ENCODE peak calls at places on chromosomes 16 and 17, in four cellular contexts. D is PC-9, A is GM23338, M is IMR-90. I is an unnamed sample. For H3K4me1, the result is how much of the 10 kb centered on the place peaks cover.

GRCh38 chr16:29820271-29820701 is at the start of gene MVP:
- DNase-seq in D (no peak), M (peak), A (no peak), I (peak)

GRCh38 chr16:2752850-2753522 is 548 bp downstream of the SRRM2 start:
- DNase-seq in A (peak), D (peak), M (peak), I (peak)

GRCh38 chr17:28563475-28563874 is 7.8 kb downstream of the PIGS start:
- DNase-seq in D (peak), M (peak), A (no peak), I (no peak)

GRCh38 chr17:2723997-2724782 is 12.6 kb upstream of the CLUH start:
- DNase-seq in A (peak), M (no peak), D (no peak), I (no peak)

GRCh38 chr17:17978481-17979424 is 6.1 kb downstream of the DRC3 start:
- DNase-seq in M (no peak), D (no peak), A (no peak), I (no peak)

GRCh38 chr16:17853958-17854357 is 383.2 kb upstream of the XYLT1 start:
- DNase-seq in M (no peak), D (no peak), A (no peak), I (no peak)

GRCh38 chr16:89142474-89143197 is 28.9 kb upstream of the CDH15 start:
- DNase-seq in M (no peak), A (no peak), D (no peak), I (no peak)

GRCh38 chr16:20300312-20301097 is 26.8 kb downstream of the GP2 start:
- DNase-seq in A (peak), M (peak), D (no peak), I (peak)

GRCh38 chr17:73232587-73233373 is 28.9 kb downstream of the CPSF4L start:
- DNase-seq in M (peak), A (peak), D (no peak), I (peak)

GRCh38 chr17:19979917-19980770 is 2.5 kb upstream of the AKAP10 start:
- DNase-seq in A (peak), D (no peak), M (no peak), I (no peak)

DNA sequence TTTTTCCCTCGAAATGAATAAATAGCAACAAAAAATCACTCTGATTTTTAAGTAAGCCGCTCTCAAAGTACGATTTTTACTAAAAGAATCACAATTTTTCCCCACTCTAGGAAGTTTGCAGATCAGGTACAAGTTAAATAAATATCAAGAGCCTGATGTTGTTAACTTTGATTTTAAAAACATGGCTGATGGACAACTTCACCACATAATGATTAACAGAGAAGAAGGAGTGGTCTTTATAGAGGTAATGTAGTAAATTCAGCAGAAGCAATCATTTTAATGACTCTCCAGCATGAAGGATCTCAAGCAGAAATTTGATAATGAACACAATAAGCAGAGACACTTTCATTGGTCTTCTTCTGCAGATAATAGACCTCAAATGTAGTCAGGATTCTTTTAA is 262.4 kb downstream of the CNTNAP4 start:
- DNase-seq in A (no peak), D (no peak), M (no peak), I (no peak)
- H2AFZ ChIP-seq in A (no peak), D (no peak), M (no peak), I (no peak)

GRCh38 chr17:57918017-57918895 is 37.0 kb downstream of the CUEDC1 start:
- DNase-seq in D (peak), M (peak), A (no peak), I (no peak)

GRCh38 chr17:57914274-57915147 is 40.7 kb downstream of the CUEDC1 start:
- DNase-seq in A (no peak), M (no peak), D (no peak), I (no peak)

GRCh38 chr17:57915980-57916757 is 39.0 kb downstream of the CUEDC1 start:
- DNase-seq in D (no peak), M (peak), A (peak), I (no peak)

GRCh38 chr17:57915532-57915931 is 39.7 kb downstream of the CUEDC1 start:
- DNase-seq in D (no peak), M (peak), A (no peak), I (no peak)

DNA sequence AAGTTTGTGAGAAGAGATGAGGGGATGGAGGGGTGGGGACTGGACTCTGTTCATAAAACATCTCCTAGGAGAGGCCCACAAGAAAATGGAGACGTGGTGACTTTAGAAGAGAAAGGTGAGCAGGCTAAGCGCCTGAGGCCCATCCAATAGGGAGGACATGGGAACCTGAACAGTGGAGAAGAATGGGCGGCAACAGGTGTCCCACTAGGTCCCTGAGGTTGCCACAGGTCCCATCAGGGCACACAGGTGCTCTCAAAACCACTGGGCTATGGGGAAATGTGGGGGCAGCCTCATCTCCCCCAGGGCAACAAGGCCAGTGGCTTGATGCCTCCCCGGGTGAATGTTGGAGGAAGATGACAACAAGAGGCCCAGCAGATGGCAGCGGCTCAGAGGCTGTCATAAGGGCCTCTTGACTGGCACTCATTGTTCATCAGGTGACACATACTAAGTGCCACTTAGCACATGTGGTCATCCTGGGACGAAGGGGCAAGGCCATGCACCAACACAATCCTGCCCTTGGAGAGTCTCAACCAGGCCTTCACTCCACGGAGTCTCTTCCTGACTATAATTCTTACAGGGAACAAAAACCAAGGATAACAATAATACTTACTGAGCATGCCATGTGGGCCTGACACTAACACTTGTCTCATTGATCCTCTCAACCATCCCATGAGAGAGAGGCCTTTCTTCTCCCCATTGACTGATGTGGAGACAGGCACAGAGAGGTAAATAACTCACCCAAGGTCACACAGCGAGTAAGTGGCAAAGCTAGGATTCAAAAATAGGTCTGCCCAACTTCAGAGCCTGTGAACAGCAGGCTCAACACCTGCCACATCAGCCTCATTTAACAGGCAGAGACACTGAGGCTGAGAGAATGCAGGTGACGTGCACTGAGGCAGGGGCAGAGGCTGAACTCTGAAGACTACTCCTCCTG is 38.0 kb downstream of the CUEDC1 start:
- DNase-seq in D (no peak), M (no peak), A (no peak), I (no peak)
- H3K4me1 ChIP-seq in D (half or more), M (under half), A (under half), I (under half)

GRCh38 chr17:39652635-39653315 is 12.4 kb upstream of the TCAP start:
- DNase-seq in M (no peak), A (peak), D (no peak), I (no peak)

GRCh38 chr17:39651908-39652634 is 13.1 kb upstream of the TCAP start:
- DNase-seq in M (no peak), A (no peak), D (no peak), I (no peak)

GRCh38 chr17:39653316-39653661 is 11.9 kb upstream of the TCAP start:
- DNase-seq in D (no peak), M (no peak), A (no peak), I (no peak)

GRCh38 chr17:39655105-39655504 is 10.0 kb upstream of the TCAP start:
- DNase-seq in M (no peak), A (no peak), D (no peak), I (no peak)

DNA sequence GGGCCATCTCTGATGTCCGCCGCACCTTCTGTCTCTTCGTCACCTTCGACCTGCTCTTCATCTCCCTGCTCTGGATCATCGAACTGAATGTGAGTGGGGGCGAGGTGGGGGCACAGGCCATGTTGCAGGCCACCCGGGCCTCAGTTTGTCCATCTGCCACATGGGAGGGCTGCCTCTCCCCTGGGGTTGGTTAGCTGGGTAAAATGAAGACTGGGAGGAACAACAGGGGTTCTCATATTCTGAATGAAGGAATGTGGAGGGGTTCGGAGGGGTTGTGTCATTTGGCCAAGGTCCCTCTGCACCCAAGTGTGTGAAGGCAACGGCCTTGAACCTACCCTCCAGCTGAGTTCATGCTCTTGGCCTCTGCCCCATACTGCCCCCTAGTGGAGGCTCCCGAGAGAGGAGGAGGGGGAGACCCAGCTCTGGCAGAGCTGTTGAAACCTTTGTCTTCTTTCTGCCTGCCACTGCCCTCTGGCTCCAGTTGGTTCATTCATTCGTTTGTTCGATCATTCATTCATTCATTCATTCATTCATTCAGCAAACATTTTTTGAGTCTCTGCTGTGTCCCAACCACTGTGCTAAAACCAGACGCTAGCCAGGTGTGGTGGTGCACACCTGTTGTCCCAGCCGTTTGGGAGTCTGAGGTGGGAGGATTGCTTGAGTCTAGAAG is 11.4 kb upstream of the TCAP start:
- DNase-seq in A (peak), M (no peak), D (no peak), I (peak)
- H2AFZ ChIP-seq in A (no peak), M (no peak), D (no peak), I (no peak)

GRCh38 chr17:14304876-14305636 is 4.2 kb downstream of the HS3ST3B1 start:
- DNase-seq in A (peak), D (no peak), M (no peak), I (no peak)

GRCh38 chr17:14305785-14306496 is 5.1 kb downstream of the HS3ST3B1 start:
- DNase-seq in M (no peak), D (no peak), A (no peak), I (no peak)

GRCh38 chr17:14307560-14308024 is 6.7 kb downstream of the HS3ST3B1 start:
- DNase-seq in M (peak), D (no peak), A (no peak), I (no peak)

GRCh38 chr17:14308636-14308964 is 7.7 kb downstream of the HS3ST3B1 start:
- DNase-seq in D (no peak), A (no peak), M (no peak), I (no peak)

DNA sequence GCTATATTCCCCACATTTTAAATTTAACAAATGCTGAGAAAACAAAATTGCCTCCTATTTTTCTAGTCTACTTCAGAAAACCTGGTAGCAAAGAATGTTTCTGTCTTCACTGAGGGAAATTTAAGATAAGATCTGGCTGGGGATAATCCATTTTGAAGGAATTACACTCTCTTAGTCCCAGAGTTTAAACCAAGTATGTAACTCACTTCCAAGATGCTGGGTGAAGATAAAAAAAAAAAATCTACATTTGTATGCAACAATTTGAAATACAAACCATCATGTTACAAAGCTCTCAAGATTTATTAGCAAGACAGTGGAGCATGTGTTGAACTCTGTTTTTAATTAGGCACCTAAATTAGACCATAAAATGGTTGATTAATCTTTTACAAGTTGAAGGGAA is 5.7 kb downstream of the HS3ST3B1 start:
- DNase-seq in M (no peak), A (no peak), D (no peak), I (no peak)
- H3K4me1 ChIP-seq in M (under half), A (half or more), D (under half), I (under half)

DNA sequence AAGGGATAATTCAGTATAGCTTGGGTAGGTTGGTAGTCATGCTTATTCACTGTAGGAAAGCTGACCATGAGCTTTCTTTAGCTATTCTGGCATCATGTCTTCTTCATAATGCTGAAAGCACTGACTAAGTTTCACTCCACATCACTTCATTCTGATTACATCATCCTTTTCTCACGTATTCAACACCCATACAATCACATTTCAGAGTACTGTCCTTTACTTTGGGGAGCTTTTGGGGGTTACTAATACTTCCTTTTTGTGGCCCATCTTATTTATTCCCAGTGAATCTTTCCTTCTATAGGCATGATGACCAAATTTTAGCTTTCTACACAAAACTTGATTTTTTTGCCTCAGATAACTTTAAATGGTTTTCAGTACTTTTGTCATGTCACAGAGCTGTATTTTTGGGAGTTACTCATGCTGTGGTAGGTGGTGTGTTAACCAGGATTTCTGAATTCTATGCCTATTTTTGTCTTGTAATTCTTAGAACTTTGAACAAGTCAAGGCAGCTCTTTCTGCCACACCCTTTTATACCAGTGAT is 23.4 kb downstream of the TADA2A start:
- DNase-seq in D (no peak), M (peak), A (no peak), I (peak)
- H2AFZ ChIP-seq in D (no peak), M (no peak), A (no peak), I (no peak)

GRCh38 chr16:4511441-4512082 is 27.0 kb downstream of the CDIP1 start:
- DNase-seq in A (peak), M (peak), D (peak), I (peak)

GRCh38 chr16:4512473-4512872 is 26.1 kb downstream of the CDIP1 start:
- DNase-seq in A (no peak), D (no peak), M (peak), I (no peak)

GRCh38 chr16:4513881-4514280 is 24.7 kb downstream of the CDIP1 start:
- DNase-seq in D (no peak), M (no peak), A (no peak), I (no peak)

GRCh38 chr16:4514606-4515005 is 24.0 kb downstream of the CDIP1 start:
- DNase-seq in A (no peak), D (no peak), M (no peak), I (no peak)

DNA sequence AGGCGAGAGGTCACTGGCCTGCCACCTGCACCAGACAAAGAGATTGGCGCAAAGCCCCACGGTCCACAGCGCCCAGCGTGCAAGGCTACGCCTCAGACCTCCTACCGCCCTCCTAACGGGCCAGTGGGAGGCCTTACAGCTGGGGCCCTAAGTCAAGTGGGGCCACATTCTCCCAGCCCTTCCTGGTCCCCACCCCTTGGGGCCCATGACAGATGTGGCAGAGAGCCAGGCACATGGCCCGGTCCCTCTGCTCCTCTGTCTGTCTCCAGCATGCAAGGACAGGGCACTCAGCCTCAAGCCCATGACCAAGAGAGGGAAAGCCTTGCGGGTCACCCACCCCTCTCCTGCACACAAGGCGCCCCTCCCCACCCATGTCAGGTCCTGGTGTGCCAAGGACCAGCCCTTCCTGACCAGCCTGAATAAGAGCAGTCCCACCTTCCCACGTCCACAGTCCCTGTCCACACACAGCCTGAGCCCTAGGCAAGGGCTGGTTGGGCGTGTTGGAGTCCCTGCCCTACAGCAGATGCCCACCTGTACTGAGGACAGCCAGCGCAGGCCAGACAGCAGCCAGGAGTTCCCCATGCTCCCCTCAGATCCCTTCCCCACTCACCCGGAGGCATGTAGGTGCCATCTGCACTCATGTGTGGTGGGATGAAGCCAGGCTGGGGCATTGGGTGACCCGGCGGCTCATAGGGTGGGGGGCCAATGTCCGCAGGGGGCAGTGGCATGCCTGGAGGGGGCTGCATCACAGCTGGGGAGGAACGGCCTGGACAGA is 25.3 kb downstream of the CDIP1 start:
- DNase-seq in M (no peak), D (no peak), A (no peak), I (no peak)
- H3K4me1 ChIP-seq in M (under half), D (under half), A (under half), I (under half)

GRCh38 chr16:68257906-68258800 is 6.2 kb upstream of the SLC7A6 start:
- DNase-seq in A (no peak), D (peak), M (peak), I (no peak)
- H2AFZ ChIP-seq in A (no peak), D (no peak), M (peak), I (no peak)

GRCh38 chr16:84511180-84511800 is 6.8 kb upstream of the MEAK7 start:
- DNase-seq in A (peak), M (peak), D (peak), I (peak)
- H3K4me1 ChIP-seq in A (under half), M (under half), D (under half), I (under half)